ENCODE peak calls at places on chromosomes 7 and 10, in four cellular contexts. F is heart right ventricle, W is IMR-90, S is esophagus squamous epithelium. V is an unnamed sample.

GRCh38 chr10:78905015-78905939 is 163.5 kb upstream of the ZMIZ1 start:
- DNase-seq in W (no peak), S (no peak), F (no peak), V (no peak)

GRCh38 chr10:49254556-49255318 is 44.2 kb upstream of the C10orf71 start:
- DNase-seq in S (no peak), F (no peak), W (no peak), V (no peak)

GRCh38 chr7:99767662-99768061 is 16.3 kb downstream of the CYP3A4 start:
- DNase-seq in W (no peak), S (no peak), F (no peak), V (peak; percentile 8)

GRCh38 chr7:5694221-5694754 is 87.2 kb downstream of the RNF216 start:
- DNase-seq in W (peak; percentile 97), F (no peak), S (no peak), V (no peak)

GRCh38 chr7:22447008-22447407 is 53.0 kb downstream of the STEAP1B start:
- DNase-seq in W (no peak), S (no peak), F (no peak), V (no peak)

GRCh38 chr10:2928219-2928840 is 139.0 kb upstream of the PFKP start:
- DNase-seq in F (peak; percentile 54), S (no peak), W (peak; percentile 64), V (peak; percentile 87)

GRCh38 chr7:28362812-28363211 is 49.5 kb upstream of the CREB5 start:
- DNase-seq in S (no peak), W (no peak), F (no peak), V (no peak)

GRCh38 chr10:717458-717857 is 28.0 kb upstream of the DIP2C start:
- DNase-seq in F (no peak), S (no peak), W (no peak), V (no peak)

GRCh38 chr7:4769753-4770152 is 5.7 kb upstream of the AP5Z1 start:
- DNase-seq in F (no peak), S (no peak), W (peak; percentile 11), V (no peak)

DNA sequence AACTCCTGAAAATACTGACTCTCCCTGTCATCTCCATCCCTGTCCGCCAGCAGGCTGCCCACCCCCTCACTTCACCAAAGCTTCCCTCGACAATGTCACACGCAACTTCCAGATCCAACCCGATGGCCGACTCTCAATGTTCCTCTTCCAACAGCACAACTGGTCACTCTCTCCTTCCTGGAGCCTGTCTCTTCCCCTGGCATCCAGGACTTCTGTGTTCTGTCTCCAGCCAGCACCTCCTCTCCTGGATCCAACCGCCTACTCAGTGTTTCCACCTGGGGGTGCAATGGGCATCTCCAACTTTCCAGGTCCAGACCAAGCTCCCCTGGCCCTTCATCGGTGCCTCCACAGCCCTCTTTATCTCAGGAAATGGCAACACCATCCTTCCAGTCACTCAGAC is 8.6 kb downstream of the CPA5 start:
- DNase-seq in F (no peak), W (no peak), S (no peak), V (no peak)
- TF ChIP-seq CTCF in F (no peak), W (no peak), S (no peak), V (no peak)

GRCh38 chr10:113922787-113923570 is 68.5 kb downstream of the NHLRC2 start:
- DNase-seq in F (no peak), W (no peak), S (no peak), V (no peak)
- TF ChIP-seq CTCF in F (peak; percentile 26), W (no peak), S (no peak), V (no peak)

GRCh38 chr10:70265032-70265689 is 18.6 kb downstream of the NPFFR1 start:
- DNase-seq in S (no peak), W (no peak), F (no peak), V (peak; percentile 68)

GRCh38 chr10:70266701-70267100 is 17.1 kb downstream of the NPFFR1 start:
- DNase-seq in F (no peak), S (no peak), W (no peak), V (no peak)

GRCh38 chr10:70268376-70268775 is 15.4 kb downstream of the NPFFR1 start:
- DNase-seq in S (no peak), W (no peak), F (no peak), V (no peak)

GRCh38 chr10:70266056-70266455 is 17.7 kb downstream of the NPFFR1 start:
- DNase-seq in S (no peak), W (no peak), F (no peak), V (no peak)

GRCh38 chr10:70267161-70267933 is 16.5 kb downstream of the NPFFR1 start:
- DNase-seq in W (peak; percentile 98), S (no peak), F (no peak), V (no peak)
- TF ChIP-seq CTCF in W (peak; percentile 14), S (no peak), F (peak; percentile 23), V (peak; percentile 56)

DNA sequence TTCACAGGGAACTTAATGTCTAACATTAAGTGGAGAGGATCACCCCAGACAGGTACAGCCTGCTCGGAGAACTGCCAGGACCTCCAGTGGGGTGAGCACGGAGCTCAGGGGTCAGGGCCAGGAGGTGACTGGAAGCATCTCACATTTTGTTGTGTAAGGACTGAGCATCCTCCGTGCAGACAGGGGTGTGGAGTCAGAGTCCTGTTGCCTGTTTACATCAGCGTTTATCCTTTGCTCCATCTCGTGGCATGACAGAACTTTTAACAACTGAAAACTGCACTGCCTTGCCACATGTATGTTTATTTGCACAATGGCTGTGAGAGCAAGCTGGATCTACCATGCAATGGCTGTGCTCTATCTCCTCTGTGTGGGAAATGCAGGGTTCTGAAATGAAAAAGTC is 175.4 kb upstream of the AKR1E2 start:
- DNase-seq in F (no peak), S (no peak), W (peak; percentile 75), V (no peak)
- TF ChIP-seq CTCF in F (no peak), S (no peak), W (no peak), V (no peak)

GRCh38 chr7:16644987-16645592 is 464 bp downstream of the ANKMY2 start:
- DNase-seq in S (no peak), W (no peak), F (peak; percentile 43), V (peak; percentile 15)

GRCh38 chr7:16646427-16647081 is 573 bp downstream of the BZW2 start:
- DNase-seq in W (no peak), S (no peak), F (no peak), V (no peak)

GRCh38 chr7:16644157-16644556 is 1.4 kb downstream of the ANKMY2 start:
- DNase-seq in W (no peak), S (no peak), F (no peak), V (no peak)

GRCh38 chr7:16644624-16644986 is 949 bp downstream of the ANKMY2 start:
- DNase-seq in F (peak; percentile 56), W (peak; percentile 47), S (no peak), V (peak; percentile 18)

DNA sequence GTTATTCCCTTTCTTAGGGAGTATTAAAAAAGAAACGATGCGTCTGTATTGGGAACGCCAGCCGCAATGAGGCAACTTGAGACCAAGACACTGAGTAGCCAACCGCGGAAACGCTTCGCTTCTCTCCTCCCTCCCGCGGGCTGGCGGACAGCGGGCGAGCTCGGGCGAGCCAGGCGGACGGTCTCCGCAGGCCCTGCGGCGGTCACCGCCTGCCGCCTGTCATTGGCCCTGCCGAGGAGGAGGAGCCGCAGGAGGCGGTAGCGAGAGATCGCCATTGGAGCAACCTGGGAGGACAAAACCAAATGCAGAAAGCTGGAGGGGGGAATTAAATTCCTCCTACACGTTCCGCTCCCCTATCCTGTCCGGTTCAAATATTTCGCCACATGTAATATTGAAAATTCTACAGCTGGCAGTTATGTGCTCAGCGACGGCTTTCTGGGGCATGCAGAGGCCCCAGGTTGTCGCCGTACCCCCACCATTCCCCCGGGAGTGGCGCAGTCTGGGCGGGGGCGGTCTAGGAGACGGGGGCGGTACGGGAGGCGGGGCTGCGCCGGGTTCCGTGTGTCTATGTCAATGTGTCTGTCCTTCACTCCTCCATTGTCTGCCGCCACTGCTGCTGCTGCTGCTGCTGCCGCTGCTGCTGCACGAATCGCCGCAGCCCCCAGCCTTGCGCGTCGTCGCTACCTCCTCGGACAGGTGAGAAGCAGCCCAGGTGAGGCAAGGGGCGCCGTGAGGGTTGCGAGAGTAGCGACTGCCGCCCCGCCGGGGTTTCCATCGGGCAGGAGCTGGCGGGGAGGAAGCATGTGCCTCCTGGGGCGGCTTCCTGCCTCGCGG is at the start of the genes ANKMY2 and BZW2:
- DNase-seq in S (peak; percentile 81), W (peak; percentile 97), F (peak; percentile 95), V (peak; percentile 96)
- TF ChIP-seq CTCF in S (peak; percentile 24), W (no peak), F (no peak), V (no peak)

DNA sequence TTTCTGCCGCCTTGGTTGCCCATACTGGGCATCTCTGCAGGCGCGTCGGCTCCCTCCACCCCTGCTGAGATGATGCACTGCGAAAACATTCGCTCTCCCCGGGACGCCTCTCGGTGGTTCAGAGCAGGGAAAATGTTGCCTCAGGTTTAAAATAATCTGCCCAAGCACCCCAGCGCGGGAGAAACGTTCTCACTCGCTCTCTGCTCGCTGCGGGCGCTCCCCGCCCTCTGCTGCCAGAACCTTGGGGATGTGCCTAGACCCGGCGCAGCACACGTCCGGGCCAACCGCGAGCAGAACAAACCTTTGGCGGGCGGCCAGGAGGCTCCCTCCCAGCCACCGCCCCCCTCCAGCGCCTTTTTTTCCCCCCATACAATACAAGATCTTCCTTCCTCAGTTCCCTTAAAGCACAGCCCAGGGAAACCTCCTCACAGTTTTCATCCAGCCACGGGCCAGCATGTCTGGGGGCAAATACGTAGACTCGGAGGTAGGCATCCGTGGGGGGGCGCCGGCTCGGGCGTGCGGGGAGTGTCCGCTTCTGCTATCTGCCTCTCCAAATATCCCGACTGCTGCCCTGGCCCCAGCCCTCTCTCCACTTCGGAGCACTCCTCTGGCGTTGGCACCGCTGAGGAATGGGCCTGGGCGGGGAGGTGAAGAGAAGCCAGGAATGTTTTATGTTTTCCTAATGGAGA is at the start of gene CAV1:
- DNase-seq in W (peak; percentile 92), S (no peak), F (peak; percentile 91), V (peak; percentile 55)
- TF ChIP-seq CTCF in W (peak; percentile 39), S (peak; percentile 42), F (peak; percentile 28), V (no peak)

GRCh38 chr10:34119456-34119855 is 695.6 kb downstream of the PARD3 start:
- DNase-seq in S (no peak), F (no peak), W (no peak), V (no peak)

GRCh38 chr10:34116780-34117179 is 698.3 kb downstream of the PARD3 start:
- DNase-seq in S (no peak), F (no peak), W (no peak), V (no peak)

GRCh38 chr10:34113504-34114225 is 701.4 kb downstream of the PARD3 start:
- DNase-seq in S (no peak), W (no peak), F (no peak), V (no peak)

GRCh38 chr10:34114914-34115313 is 700.2 kb downstream of the PARD3 start:
- DNase-seq in S (no peak), F (no peak), W (no peak), V (no peak)

DNA sequence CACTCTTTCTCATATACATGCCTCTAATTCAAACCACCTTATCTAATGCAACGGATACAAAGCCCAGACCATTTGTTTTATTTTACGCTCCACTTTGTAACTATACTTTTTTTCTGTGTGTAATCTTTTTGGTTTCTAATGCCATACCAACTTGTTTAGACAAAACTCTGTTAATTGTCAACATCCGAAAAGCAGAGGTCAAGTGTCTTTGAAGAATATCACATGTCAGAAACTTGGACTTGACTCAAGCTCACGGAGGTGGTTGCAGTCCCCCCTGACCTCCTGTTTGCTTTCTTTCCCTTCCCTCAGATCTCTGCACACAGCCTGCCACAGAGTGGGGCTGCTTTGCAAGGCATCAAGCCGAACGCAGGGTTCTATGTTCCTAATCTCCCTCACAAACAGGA is 698.9 kb downstream of the PARD3 start:
- DNase-seq in W (peak; percentile 27), F (no peak), S (no peak), V (no peak)
- TF ChIP-seq CTCF in W (no peak), F (no peak), S (no peak), V (no peak)

GRCh38 chr7:1593091-1593866 is 23.4 kb upstream of the PSMG3 start:
- DNase-seq in W (no peak), S (no peak), F (no peak), V (no peak)
- TF ChIP-seq CTCF in W (peak; percentile 22), S (no peak), F (no peak), V (peak; percentile 39)

V was measured in GM13976.